ENCODE peak calls at places on chromosome 15, in nine cellular contexts. S, N, P, F, D, U, V, Y and C are unnamed samples. For H3K9me3, the result is how much of the 10 kb centered on the place peaks cover.

GRCh38 chr15:100807028-100807427 is 72.6 kb upstream of the ALDH1A3 start:
- DNase-seq in Y (no peak), P (no peak), V (no peak), U (no peak), D (no peak), S (no peak), N (no peak), F (no peak), C (no peak)

GRCh38 chr15:78206326-78207109 is 27.8 kb downstream of the ACSBG1 start:
- DNase-seq in N (no peak), D (no peak), S (no peak), F (no peak), Y (no peak), V (no peak), U (no peak), P (no peak), C (no peak)

GRCh38 chr15:55669226-55669625 is 73.7 kb downstream of the PRTG start:
- DNase-seq in P (no peak), Y (no peak), N (no peak), F (no peak), U (no peak), S (no peak), D (no peak), V (no peak), C (no peak)

GRCh38 chr15:40357723-40358491 is at the start of gene DISP2:
- DNase-seq in D (peak), F (peak), S (peak), Y (peak), U (no peak), N (peak), P (peak), V (peak), C (peak)

GRCh38 chr15:48374472-48374871 is 43.2 kb downstream of the DUT start:
- DNase-seq in V (no peak), N (no peak), F (no peak), P (no peak), U (no peak), S (no peak), Y (no peak), D (no peak), C (no peak)

GRCh38 chr15:48242531-48242930 is 36.4 kb downstream of the SLC12A1 start:
- DNase-seq in S (no peak), Y (no peak), F (no peak), U (no peak), D (no peak), N (no peak), P (no peak), V (no peak), C (no peak)

GRCh38 chr15:42921049-42921731 is 612 bp upstream of the TTBK2 start:
- DNase-seq in N (peak), U (no peak), P (peak), F (no peak), S (no peak), V (no peak), D (peak), Y (peak), C (peak)

GRCh38 chr15:88894819-88895767 is at the start of gene HAPLN3:
- DNase-seq in Y (peak), F (peak), D (peak), P (no peak), U (no peak), N (no peak), S (no peak), V (no peak), C (peak)

GRCh38 chr15:25543156-25543555 is 104.3 kb upstream of the UBE3A start:
- DNase-seq in N (no peak), P (no peak), D (peak), V (peak), Y (no peak), U (no peak), S (no peak), F (no peak), C (no peak)

GRCh38 chr15:38864827-38865604 is 300.4 kb upstream of the RASGRP1 start:
- DNase-seq in D (no peak), U (peak), S (no peak), N (no peak), V (no peak), Y (no peak), F (no peak), P (peak), C (no peak)

GRCh38 chr15:91183630-91184029 is 83.6 kb downstream of the SV2B start:
- DNase-seq in N (no peak), Y (no peak), U (no peak), S (no peak), P (no peak), V (no peak), D (no peak), F (no peak), C (no peak)

GRCh38 chr15:81222007-81222406 is 25.3 kb downstream of the IL16 start:
- DNase-seq in S (no peak), U (no peak), V (no peak), Y (no peak), F (no peak), P (no peak), D (no peak), N (no peak), C (no peak)

GRCh38 chr15:92394327-92395175 is 870 bp downstream of the ST8SIA2 start:
- DNase-seq in V (no peak), F (no peak), S (no peak), N (no peak), U (no peak), Y (no peak), D (no peak), P (no peak), C (no peak)

GRCh38 chr15:64687167-64688085 is 88.0 kb downstream of the RBPMS2 start:
- DNase-seq in D (no peak), V (no peak), F (no peak), Y (no peak), U (no peak), P (no peak), S (no peak), N (no peak), C (no peak)

GRCh38 chr15:70343961-70344360 is 246.2 kb upstream of the TLE3 start:
- DNase-seq in S (peak), N (no peak), U (no peak), Y (no peak), V (no peak), P (no peak), F (no peak), D (no peak), C (no peak)

GRCh38 chr15:61159901-61160300 is 69.2 kb downstream of the RORA start:
- DNase-seq in U (no peak), N (no peak), D (no peak), P (no peak), Y (no peak), S (no peak), F (no peak), V (no peak), C (no peak)

GRCh38 chr15:40498418-40498817 is 27.6 kb downstream of the CHST14 start:
- DNase-seq in N (peak), Y (no peak), S (no peak), U (peak), P (no peak), F (no peak), D (no peak), V (no peak), C (no peak)

GRCh38 chr15:81023483-81024264 is 23.0 kb downstream of the TLNRD1 start:
- DNase-seq in V (no peak), D (peak), S (no peak), F (peak), Y (no peak), N (no peak), U (no peak), P (peak), C (no peak)

GRCh38 chr15:101684384-101684783 is 32.2 kb upstream of the TM2D3 start:
- DNase-seq in N (peak), U (peak), V (no peak), S (peak), P (no peak), D (no peak), F (no peak), Y (no peak), C (no peak)

GRCh38 chr15:43441316-43441715 is 51.6 kb downstream of the TP53BP1 start:
- DNase-seq in F (peak), U (no peak), Y (no peak), S (no peak), P (no peak), D (no peak), V (no peak), N (no peak), C (no peak)

GRCh38 chr15:40787991-40788390 is 18.2 kb downstream of the C15orf62 start:
- DNase-seq in D (no peak), N (no peak), Y (no peak), V (no peak), P (peak), F (no peak), S (no peak), U (no peak), C (no peak)

GRCh38 chr15:76196286-76196948 is 114.9 kb downstream of the ETFA start:
- DNase-seq in Y (no peak), P (peak), U (peak), F (peak), V (peak), S (peak), N (no peak), D (peak), C (no peak)

GRCh38 chr15:62254137-62254934 is 89.3 kb upstream of the C2CD4B start:
- DNase-seq in F (peak), Y (peak), N (peak), D (peak), V (no peak), P (peak), S (peak), U (peak), C (peak)

GRCh38 chr15:94125131-94125530 is 106.2 kb upstream of the MCTP2 start:
- DNase-seq in S (no peak), F (no peak), V (no peak), D (no peak), U (peak), Y (no peak), P (no peak), N (no peak), C (no peak)

GRCh38 chr15:33840615-33841014 is 127.7 kb upstream of the CHRM5 start:
- DNase-seq in F (no peak), U (no peak), D (no peak), N (no peak), P (no peak), S (no peak), V (no peak), Y (no peak), C (no peak)

GRCh38 chr15:31439328-31439727 is 112.7 kb downstream of the KLF13 start:
- DNase-seq in V (no peak), U (no peak), F (peak), Y (no peak), P (peak), N (peak), S (peak), D (peak), C (no peak)

GRCh38 chr15:74540135-74540760 is 772 bp upstream of the ARID3B start:
- DNase-seq in U (no peak), F (peak), P (no peak), V (no peak), Y (no peak), D (no peak), N (peak), S (no peak), C (no peak)

GRCh38 chr15:55168350-55168974 is 28.3 kb downstream of the RSL24D1 start:
- DNase-seq in F (peak), S (peak), Y (peak), V (no peak), D (peak), P (peak), U (peak), N (peak), C (peak)

GRCh38 chr15:75185271-75186029 is 16.2 kb upstream of the C15orf39 start:
- DNase-seq in D (no peak), P (no peak), N (no peak), Y (no peak), U (no peak), V (no peak), F (no peak), S (no peak), C (no peak)

GRCh38 chr15:44207643-44208042 is 12.6 kb upstream of the FRMD5 start:
- DNase-seq in S (peak), Y (no peak), V (no peak), N (no peak), D (no peak), P (no peak), U (peak), F (no peak), C (no peak)

GRCh38 chr15:92633418-92633817 is 22.2 kb downstream of the FAM174B start:
- DNase-seq in N (no peak), U (no peak), F (no peak), D (no peak), S (no peak), P (no peak), V (peak), Y (no peak), C (no peak)

GRCh38 chr15:85559530-85559929 is 179.1 kb downstream of the AKAP13 start:
- DNase-seq in V (no peak), P (no peak), U (no peak), S (no peak), N (no peak), F (no peak), D (no peak), Y (no peak), C (no peak)

GRCh38 chr15:79878078-79878705 is 18.6 kb downstream of the MTHFS start:
- DNase-seq in D (no peak), N (no peak), U (no peak), F (no peak), Y (no peak), S (no peak), P (no peak), V (no peak), C (no peak)
- H3K9me3 ChIP-seq in D (under half), N (under half), U (under half), F (under half), Y (under half), S (under half), P (under half), V (half or more), C (under half)

GRCh38 chr15:68997050-68997449 is 17.4 kb upstream of the NOX5 start:
- DNase-seq in S (no peak), F (no peak), D (no peak), U (no peak), N (no peak), Y (no peak), V (no peak), P (no peak), C (no peak)
- H3K9me3 ChIP-seq in S (under half), F (under half), D (under half), U (under half), N (under half), Y (under half), V (under half), P (under half), C (under half)

GRCh38 chr15:50959717-50960116 is 51.2 kb downstream of the AP4E1 start:
- DNase-seq in D (no peak), F (no peak), S (no peak), U (no peak), V (no peak), Y (no peak), N (no peak), P (no peak), C (no peak)
- H3K9me3 ChIP-seq in D (under half), F (under half), S (under half), U (under half), V (under half), Y (under half), N (under half), P (under half), C (under half)

GRCh38 chr15:26555898-26556297 is 217.0 kb downstream of the GABRB3 start:
- DNase-seq in P (no peak), U (no peak), F (no peak), N (no peak), D (no peak), S (no peak), Y (no peak), V (no peak), C (no peak)
- H3K9me3 ChIP-seq in P (under half), U (under half), F (under half), N (under half), D (under half), S (under half), Y (under half), V (under half), C (under half)

GRCh38 chr15:67822537-67823370 is 2.6 kb upstream of the SKOR1 start:
- DNase-seq in P (peak), F (no peak), U (no peak), D (no peak), N (peak), V (no peak), S (no peak), Y (no peak), C (no peak)
- H3K9me3 ChIP-seq in P (under half), F (under half), U (under half), D (under half), N (under half), V (under half), S (under half), Y (under half), C (under half)

GRCh38 chr15:87579537-87579936 is 677.0 kb downstream of the NTRK3 start:
- DNase-seq in U (no peak), V (no peak), N (no peak), P (no peak), Y (no peak), F (no peak), S (no peak), D (no peak), C (no peak)
- H3K9me3 ChIP-seq in U (under half), V (under half), N (under half), P (under half), Y (under half), F (under half), S (under half), D (under half), C (under half)

DNA sequence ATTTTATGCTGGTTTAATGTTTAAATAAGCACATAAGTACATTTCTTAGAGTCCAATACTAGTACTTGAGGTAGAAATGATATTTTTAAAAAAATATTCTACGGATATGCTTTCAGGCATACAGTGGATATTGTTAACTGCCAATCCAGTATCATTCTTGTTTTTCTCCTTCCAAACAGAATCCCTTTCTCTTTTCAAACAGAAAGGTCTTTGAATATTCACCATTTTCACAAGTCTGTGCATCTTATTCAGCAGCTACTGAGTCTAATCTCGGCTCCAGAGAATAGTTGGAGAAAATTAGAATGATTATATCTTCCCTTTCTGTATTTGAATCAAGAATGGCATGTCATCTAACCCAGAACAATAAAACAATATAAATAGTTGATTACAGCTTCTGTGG is 174.5 kb downstream of the GOLGA6L6 start:
- DNase-seq in F (no peak), U (no peak), V (no peak), D (no peak), S (no peak), Y (no peak), P (no peak), N (no peak), C (no peak)
- H3K9me3 ChIP-seq in F (under half), U (under half), V (under half), D (under half), S (under half), Y (under half), P (under half), N (under half), C (under half)

DNA sequence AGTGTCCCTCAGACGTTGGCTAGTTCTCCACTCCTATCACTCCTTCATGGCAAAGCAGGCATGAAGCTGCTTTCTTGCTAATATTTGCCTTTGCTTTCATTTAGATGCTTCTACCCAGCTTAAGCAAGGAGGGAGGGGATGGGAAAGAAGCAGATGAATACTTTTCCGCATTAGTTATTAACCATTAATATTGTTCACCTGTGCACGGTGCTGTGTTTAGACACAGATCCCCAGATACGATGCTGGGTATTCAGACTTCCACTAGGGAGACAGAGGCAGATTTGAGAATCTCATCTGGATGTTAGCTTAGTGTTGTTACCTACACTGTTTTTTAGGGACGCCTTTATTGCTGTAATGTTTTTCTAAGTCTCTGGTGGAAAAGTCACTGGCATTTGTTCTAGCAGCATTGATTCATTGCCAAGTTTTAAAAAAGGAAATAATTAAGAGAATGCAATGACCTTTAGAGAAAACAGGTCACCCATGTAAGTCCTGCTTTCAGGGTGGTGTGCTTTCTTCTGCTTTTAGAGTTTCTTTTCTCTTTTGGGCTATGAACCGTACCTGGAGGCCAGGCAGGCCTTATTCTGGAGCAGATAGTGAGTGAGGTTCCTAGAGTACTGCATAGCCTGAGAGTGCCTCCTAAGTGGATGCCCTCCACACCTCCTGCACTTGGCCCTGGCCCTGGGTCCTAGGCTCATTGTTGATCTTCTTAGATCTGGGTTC is 55.5 kb downstream of the MYZAP start:
- DNase-seq in D (no peak), N (no peak), F (no peak), V (no peak), U (no peak), S (no peak), Y (no peak), P (no peak), C (no peak)
- H3K9me3 ChIP-seq in D (under half), N (under half), F (under half), V (under half), U (under half), S (under half), Y (under half), P (under half), C (under half)

GRCh38 chr15:22239806-22240180 is 159.5 kb downstream of the OR4M2 start:
- DNase-seq in V (no peak), N (no peak), U (no peak), Y (no peak), S (no peak), P (no peak), F (no peak), D (no peak), C (no peak)

GRCh38 chr15:22241451-22241850 is 161.1 kb downstream of the OR4M2 start:
- DNase-seq in V (no peak), S (no peak), U (no peak), Y (no peak), F (no peak), P (no peak), D (no peak), N (no peak), C (no peak)

GRCh38 chr15:22240403-22240802 is 160.1 kb downstream of the OR4M2 start:
- DNase-seq in U (no peak), P (no peak), Y (no peak), N (no peak), V (no peak), S (no peak), D (no peak), F (no peak), C (no peak)

GRCh38 chr15:22240951-22241350 is 160.6 kb downstream of the OR4M2 start:
- DNase-seq in D (no peak), V (no peak), F (no peak), U (no peak), S (no peak), Y (no peak), P (no peak), N (no peak), C (no peak)

DNA sequence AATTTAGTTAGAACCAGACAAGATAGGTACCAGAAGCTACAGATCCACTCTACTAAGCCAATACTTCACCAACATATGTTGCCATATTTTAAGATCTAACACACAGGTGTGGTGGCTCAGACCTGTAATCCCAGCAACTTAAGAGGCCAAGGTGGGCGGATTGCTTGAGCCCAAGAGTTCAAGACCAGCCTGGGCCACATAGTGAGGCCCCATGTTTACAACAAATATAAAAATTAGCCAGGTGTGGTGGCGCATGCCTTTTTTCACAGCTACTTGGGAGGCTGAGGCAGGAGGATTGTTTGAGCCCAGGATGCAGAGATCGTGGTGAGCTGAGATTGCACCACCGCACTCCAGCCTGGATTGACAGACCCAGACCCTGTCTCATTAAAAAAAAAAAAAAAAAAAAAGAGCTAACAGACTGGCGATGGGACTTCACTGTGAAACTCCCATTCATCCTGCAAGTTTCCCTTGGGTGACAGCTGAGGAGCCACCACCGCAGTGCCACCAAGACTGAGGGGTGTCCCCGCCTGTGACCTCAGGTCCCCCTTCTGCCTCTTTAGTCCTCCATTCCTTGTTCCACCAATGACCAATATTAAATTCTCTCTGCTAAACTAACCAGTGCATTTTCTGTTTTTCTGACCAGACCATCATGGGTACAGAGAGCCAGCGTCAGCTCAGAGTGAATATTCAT is 163.3 kb downstream of the OR4M2 start:
- DNase-seq in N (no peak), P (no peak), S (no peak), Y (no peak), D (no peak), F (no peak), V (no peak), U (no peak), C (no peak)
- H3K9me3 ChIP-seq in N (under half), P (under half), S (under half), Y (under half), D (under half), F (under half), V (under half), U (half or more), C (under half)